ENCODE peak calls at places on chromosomes 7 and 10, in five cellular contexts. Z, I, H, P and U are unnamed samples.
A peak's percentile ranks its signal among the peaks of the same experiment; 100 is the strongest.

GRCh38 chr7:44622342-44623151 is 16.1 kb downstream of the OGDH start:
- DNase-seq in I (peak; percentile 59), H (no peak), Z (no peak), P (peak; percentile 46), U (no peak)

GRCh38 chr7:209846-210245 is 17.5 kb downstream of the FAM20C start:
- DNase-seq in H (no peak), P (peak; percentile 46), I (no peak), Z (no peak), U (no peak)

GRCh38 chr10:133122171-133122935 is 34.6 kb downstream of the ADGRA1 start:
- DNase-seq in I (no peak), P (no peak), Z (no peak), H (no peak), U (peak; percentile 24)

GRCh38 chr10:78964952-78965633 is 103.7 kb upstream of the ZMIZ1 start:
- DNase-seq in Z (no peak), H (no peak), P (peak; percentile 57), I (peak; percentile 60), U (no peak)

GRCh38 chr10:122249991-122250750 is 20.9 kb upstream of the BTBD16 start:
- DNase-seq in P (no peak), Z (no peak), H (no peak), I (no peak), U (no peak)

GRCh38 chr10:60591119-60591518 is 187.2 kb upstream of the CDK1 start:
- DNase-seq in Z (no peak), P (no peak), I (no peak), H (no peak), U (no peak)

GRCh38 chr7:12370249-12370648 is 33.4 kb downstream of the VWDE start:
- DNase-seq in H (no peak), I (no peak), Z (no peak), P (no peak), U (no peak)

GRCh38 chr7:99375070-99375807 is 709 bp downstream of the ARPC1B start:
- DNase-seq in Z (peak; percentile 90), H (peak; percentile 74), P (peak; percentile 65), I (peak; percentile 41), U (peak; percentile 89)

GRCh38 chr10:75547391-75548298 is 116.2 kb downstream of the LRMDA start:
- DNase-seq in H (no peak), I (peak; percentile 9), P (peak; percentile 58), Z (no peak), U (no peak)

GRCh38 chr7:50552139-50552538 is 13.1 kb downstream of the DDC start:
- DNase-seq in I (no peak), Z (peak; percentile 15), P (no peak), H (no peak), U (no peak)

GRCh38 chr10:121648078-121648477 is 49.8 kb upstream of the FGFR2 start:
- DNase-seq in Z (no peak), P (no peak), H (no peak), I (no peak), U (no peak)

GRCh38 chr10:120742373-120742772 is 108.8 kb upstream of the WDR11 start:
- DNase-seq in P (no peak), I (no peak), Z (no peak), H (no peak), U (no peak)

GRCh38 chr10:43825984-43826383 is 177.3 kb upstream of the ZNF32 start:
- DNase-seq in I (no peak), Z (no peak), P (no peak), H (no peak), U (no peak)

GRCh38 chr7:151249732-151250072 is 1.2 kb upstream of the SMARCD3 start:
- DNase-seq in I (peak; percentile 39), Z (peak; percentile 49), H (peak; percentile 85), P (peak; percentile 49), U (peak; percentile 72)

GRCh38 chr7:154584352-154585252 is 418.3 kb downstream of the PAXIP1 start:
- DNase-seq in Z (no peak), I (no peak), P (no peak), H (no peak), U (no peak)

GRCh38 chr10:106636781-106637491 is 527.6 kb downstream of the SORCS1 start:
- DNase-seq in P (no peak), H (no peak), Z (no peak), I (no peak), U (no peak)

GRCh38 chr10:69217119-69217754 is 2.9 kb upstream of the HKDC1 start:
- DNase-seq in P (peak; percentile 86), Z (no peak), I (peak; percentile 80), H (no peak), U (no peak)

GRCh38 chr10:48470115-48470892 is 134.6 kb downstream of the ARHGAP22 start:
- DNase-seq in H (peak; percentile 79), P (peak; percentile 9), Z (peak; percentile 6), I (peak; percentile 12), U (no peak)

GRCh38 chr7:5997210-5997808 is 11.5 kb downstream of the PMS2 start:
- DNase-seq in I (peak; percentile 69), P (peak; percentile 77), H (peak; percentile 46), Z (peak; percentile 53), U (no peak)

GRCh38 chr7:23863209-23863798 is 153.3 kb downstream of the STK31 start:
- DNase-seq in Z (no peak), I (peak; percentile 17), H (no peak), P (peak; percentile 74), U (no peak)

GRCh38 chr10:11713186-11713743 is 28.9 kb upstream of the ECHDC3 start:
- DNase-seq in P (peak; percentile 15), H (peak; percentile 67), Z (no peak), I (peak; percentile 32), U (no peak)

GRCh38 chr10:88953662-88954061 is 1.1 kb upstream of the ACTA2 start:
- DNase-seq in Z (no peak), P (no peak), I (no peak), H (no peak), U (no peak)

GRCh38 chr10:124259139-124259825 is 159.4 kb downstream of the OAT start:
- DNase-seq in H (no peak), I (no peak), Z (no peak), P (peak; percentile 16), U (peak; percentile 46)

DNA sequence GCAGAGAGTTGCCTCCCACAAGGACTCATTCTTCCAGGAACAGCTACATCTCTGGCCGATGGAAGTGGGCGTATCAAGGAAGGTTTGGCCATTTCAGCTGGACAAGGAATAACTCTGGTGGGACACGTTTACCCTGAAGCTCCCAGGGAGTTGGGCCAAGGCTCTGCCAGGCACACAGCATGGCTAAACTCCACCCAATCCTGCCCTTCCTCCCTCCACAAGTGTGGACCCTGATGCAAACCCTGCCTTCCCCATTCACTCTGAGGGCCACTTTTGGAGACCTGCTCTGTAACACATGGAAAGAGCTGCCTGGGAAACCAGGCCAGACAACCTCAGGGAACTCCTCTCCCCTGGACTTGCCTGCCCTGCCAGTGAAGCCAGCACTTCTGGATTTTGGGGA is 407.8 kb upstream of the FOXK1 start:
- DNase-seq in Z (no peak), I (no peak), P (no peak), H (no peak), U (no peak)
- H3K9me3 ChIP-seq in Z (no peaks in the 10 kb centered on the region), I (peaks cover 26% of the 10 kb centered on the region), P (no peaks in the 10 kb centered on the region), H (peaks cover 7% of the 10 kb centered on the region), U (no peaks in the 10 kb centered on the region)

GRCh38 chr10:29301359-29301910 is 12.6 kb downstream of the LYZL1 start:
- DNase-seq in P (no peak), I (no peak), Z (no peak), H (no peak), U (no peak)

GRCh38 chr10:29297678-29298077 is 8.8 kb downstream of the LYZL1 start:
- DNase-seq in I (no peak), H (no peak), P (peak; percentile 13), Z (no peak), U (no peak)

GRCh38 chr10:29295813-29296212 is 6.9 kb downstream of the LYZL1 start:
- DNase-seq in P (no peak), Z (no peak), I (no peak), H (no peak), U (no peak)
- H3K9me3 ChIP-seq in P (no peaks in the 10 kb centered on the region), Z (no peaks in the 10 kb centered on the region), I (peaks cover 27% of the 10 kb centered on the region), H (peaks cover 3% of the 10 kb centered on the region), U (peaks cover 13% of the 10 kb centered on the region)

DNA sequence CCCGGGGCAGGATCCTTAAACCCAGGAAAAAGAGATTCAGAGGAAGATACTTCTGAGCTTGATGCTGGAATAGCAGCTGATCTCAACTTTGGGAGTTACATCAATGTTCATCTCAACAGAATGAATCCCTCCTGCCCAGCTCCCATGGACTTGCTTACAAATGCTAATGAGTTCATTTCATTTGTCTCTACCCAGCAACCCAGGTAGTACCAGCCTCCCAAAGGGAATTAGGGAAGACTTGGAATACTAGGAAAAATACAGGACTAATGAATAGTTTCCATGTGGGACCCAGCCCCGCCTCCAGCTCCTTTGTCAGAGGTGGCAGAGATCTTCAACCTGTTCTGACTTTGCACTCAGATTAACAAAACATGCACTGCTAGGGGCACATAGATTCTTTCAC is 22.1 kb upstream of the TCF7L2 start:
- DNase-seq in P (no peak), H (no peak), I (no peak), Z (no peak), U (no peak)
- H3K9me3 ChIP-seq in P (no peaks in the 10 kb centered on the region), H (no peaks in the 10 kb centered on the region), I (no peaks in the 10 kb centered on the region), Z (no peaks in the 10 kb centered on the region), U (no peaks in the 10 kb centered on the region)

GRCh38 chr7:158174947-158175346 is 412.7 kb downstream of the PTPRN2 start:
- DNase-seq in H (no peak), I (no peak), Z (no peak), P (no peak), U (no peak)
- H3K9me3 ChIP-seq in H (no peaks in the 10 kb centered on the region), I (peaks cover 39% of the 10 kb centered on the region), Z (no peaks in the 10 kb centered on the region), P (peaks cover 2% of the 10 kb centered on the region), U (peaks cover 5% of the 10 kb centered on the region)